ENCODE peak calls at places on chromosome 16, in six cellular contexts. J, Q, I, D, W and E are unnamed samples.

GRCh38 chr16:58031016-58031800 is 5.7 kb downstream of the MMP15 start:
- DNase-seq in W (no peak), Q (no peak), J (no peak), D (no peak), I (no peak), E (no peak)

GRCh38 chr16:86363057-86363490 is 147.3 kb upstream of the FOXF1 start:
- DNase-seq in W (peak), I (no peak), D (no peak), Q (peak), J (no peak), E (no peak)

GRCh38 chr16:85072947-85073346 is 39.3 kb downstream of the CIBAR2 start:
- DNase-seq in I (no peak), D (no peak), J (no peak), Q (no peak), W (peak), E (no peak)

GRCh38 chr16:72895951-72896350 is 152.0 kb downstream of the ZFHX3 start:
- DNase-seq in D (no peak), Q (no peak), I (no peak), J (no peak), W (no peak), E (no peak)

GRCh38 chr16:22297871-22298733 is 893 bp downstream of the POLR3E start:
- DNase-seq in I (peak), Q (peak), D (peak), W (peak), J (peak), E (no peak)

GRCh38 chr16:49799172-49799571 is 56.7 kb downstream of the ZNF423 start:
- DNase-seq in J (no peak), I (no peak), D (no peak), W (peak), Q (no peak), E (no peak)

GRCh38 chr16:74296465-74297295 is at the start of gene PSMD7:
- DNase-seq in D (peak), Q (peak), I (peak), J (peak), W (peak), E (peak)

GRCh38 chr16:67299269-67299668 is 19.9 kb downstream of the PLEKHG4 start:
- DNase-seq in I (no peak), J (peak), D (no peak), W (no peak), Q (no peak), E (no peak)

GRCh38 chr16:75758215-75758614 is 31.9 kb upstream of the CPHXL start:
- DNase-seq in W (peak), J (no peak), D (no peak), I (no peak), Q (no peak), E (no peak)

GRCh38 chr16:19879241-19879792 is 5.3 kb downstream of the GPRC5B start:
- DNase-seq in D (no peak), Q (peak), J (no peak), W (peak), I (peak), E (peak)

GRCh38 chr16:52399116-52399515 is 147.8 kb downstream of the TOX3 start:
- DNase-seq in W (no peak), J (no peak), I (no peak), Q (no peak), D (no peak), E (no peak)
- TF ChIP-seq CTCF in W (no peak), J (no peak), I (no peak), Q (no peak), D (no peak), E (no peak)

GRCh38 chr16:6345090-6345489 is 987.6 kb upstream of the RBFOX1 start:
- DNase-seq in Q (no peak), I (no peak), J (no peak), D (no peak), W (no peak), E (no peak)
- TF ChIP-seq CTCF in Q (no peak), I (no peak), J (peak), D (no peak), W (no peak), E (no peak)

GRCh38 chr16:5412721-5413120 is 315.1 kb upstream of the EEF2KMT start:
- DNase-seq in D (no peak), Q (no peak), J (no peak), I (no peak), W (no peak), E (no peak)
- TF ChIP-seq CTCF in D (no peak), Q (no peak), J (no peak), I (no peak), W (no peak), E (no peak)

DNA sequence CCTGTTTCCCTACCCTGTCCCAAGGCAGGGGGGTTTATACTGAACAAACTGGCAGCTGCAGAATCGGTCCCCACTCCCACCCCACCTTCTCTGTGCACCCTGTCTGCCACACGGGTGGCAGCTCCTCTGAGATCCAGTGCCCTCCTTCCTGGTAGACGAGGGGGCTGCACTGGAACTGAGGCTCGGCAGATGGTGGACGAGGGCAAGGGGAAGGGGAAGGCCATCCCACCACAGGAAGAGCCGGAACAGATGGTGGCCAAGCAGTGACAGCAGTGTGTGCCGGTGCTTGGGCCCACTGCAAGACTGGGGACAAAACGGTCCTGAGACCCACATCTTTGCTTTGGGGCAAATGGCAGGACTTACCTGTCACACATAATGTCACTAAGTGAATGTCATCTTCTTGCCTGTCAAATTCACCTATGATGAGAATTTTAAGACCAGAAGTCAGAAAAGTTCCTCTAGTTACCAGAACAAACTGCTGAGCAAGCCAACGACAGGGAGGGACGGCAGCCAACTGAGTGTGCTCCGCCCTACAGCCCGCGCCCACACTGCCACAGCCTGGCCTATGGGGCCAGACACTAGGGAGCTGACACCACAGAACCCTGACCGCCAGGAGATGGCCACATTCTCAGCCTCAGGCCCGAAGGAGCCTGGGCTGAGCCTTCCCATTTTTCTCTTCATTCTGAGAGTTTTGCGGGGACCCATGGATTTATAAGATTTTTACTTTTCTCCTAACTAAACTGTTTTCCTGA is 14.4 kb downstream of the NTAN1 start:
- DNase-seq in W (peak), I (no peak), D (peak), Q (peak), J (peak), E (no peak)
- TF ChIP-seq CTCF in W (no peak), I (no peak), D (peak), Q (no peak), J (peak), E (no peak)

GRCh38 chr16:28063611-28064061 is at the start of gene GSG1L:
- DNase-seq in I (no peak), Q (no peak), J (no peak), D (no peak), W (no peak), E (no peak)
- TF ChIP-seq CTCF in I (no peak), Q (no peak), J (no peak), D (no peak), W (no peak), E (no peak)

GRCh38 chr16:31185339-31185738 is 5.4 kb downstream of the FUS start:
- DNase-seq in Q (no peak), D (no peak), J (no peak), W (no peak), I (no peak), E (no peak)
- TF ChIP-seq CTCF in Q (no peak), D (no peak), J (no peak), W (no peak), I (no peak), E (no peak)

GRCh38 chr16:18836702-18837101 is 35.4 kb upstream of the ARL6IP1 start:
- DNase-seq in Q (no peak), D (no peak), W (no peak), I (no peak), J (no peak), E (no peak)

GRCh38 chr16:18832613-18833012 is 31.3 kb upstream of the ARL6IP1 start:
- DNase-seq in W (no peak), Q (no peak), D (no peak), I (no peak), J (no peak), E (no peak)

GRCh38 chr16:18832021-18832420 is 30.7 kb upstream of the ARL6IP1 start:
- DNase-seq in W (no peak), J (no peak), I (no peak), D (no peak), Q (no peak), E (no peak)

GRCh38 chr16:18833707-18834505 is 32.6 kb upstream of the ARL6IP1 start:
- DNase-seq in D (no peak), Q (no peak), J (no peak), I (no peak), W (no peak), E (no peak)

GRCh38 chr16:18834873-18835272 is 33.5 kb upstream of the ARL6IP1 start:
- DNase-seq in D (no peak), Q (no peak), J (no peak), W (no peak), I (no peak), E (no peak)
- TF ChIP-seq CTCF in D (no peak), Q (no peak), J (no peak), W (no peak), I (no peak), E (no peak)

DNA sequence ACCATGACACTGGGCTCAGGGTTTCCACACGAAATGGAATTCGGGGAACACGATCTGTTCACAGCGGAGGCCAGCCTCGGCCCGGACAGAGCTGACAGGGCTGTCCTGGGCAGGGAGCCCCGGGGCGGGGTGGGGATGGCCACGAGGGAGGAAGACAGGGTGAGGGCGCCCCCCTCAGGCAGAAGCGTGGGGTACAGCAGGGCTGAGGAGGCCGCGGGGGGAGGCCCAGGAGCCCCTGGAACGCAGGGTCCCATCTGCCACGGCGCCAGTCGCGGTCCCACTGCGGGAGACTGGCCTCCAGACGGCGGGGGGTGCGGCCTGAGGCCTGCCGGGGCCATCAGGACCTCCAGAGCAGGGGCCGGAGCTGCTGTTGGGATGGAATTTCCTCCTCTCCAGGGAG is 75.9 kb downstream of the LMF1 start:
- DNase-seq in W (no peak), J (no peak), Q (no peak), I (no peak), D (no peak), E (no peak)
- TF ChIP-seq CTCF in W (no peak), J (no peak), Q (no peak), I (no peak), D (no peak), E (no peak)

DNA sequence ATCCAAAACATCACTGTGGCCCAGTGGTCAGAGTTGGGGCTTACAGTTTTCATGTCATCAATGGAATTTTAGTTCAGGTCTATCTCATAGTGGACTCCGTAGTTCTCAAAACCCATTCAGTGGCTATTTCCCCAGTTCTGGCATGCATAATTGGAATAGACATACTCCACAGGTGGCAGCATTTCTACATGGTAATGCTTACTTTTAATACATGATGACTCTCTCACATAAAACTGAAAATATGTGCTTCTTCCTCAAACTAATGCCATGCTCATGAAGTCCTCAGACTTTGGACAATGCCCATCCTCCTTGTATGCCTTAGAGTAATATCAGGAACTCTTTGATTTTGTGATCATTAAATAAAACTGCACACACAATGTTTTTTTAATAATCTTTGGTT is 857.4 kb upstream of the GOT2 start:
- DNase-seq in J (no peak), W (peak), D (no peak), I (no peak), Q (no peak), E (no peak)
- TF ChIP-seq CTCF in J (no peak), W (no peak), D (no peak), I (no peak), Q (no peak), E (no peak)